ENCODE peak calls at places on chromosomes 12 and 14, in six cellular contexts. One of them, this sample, is unnamed.
A peak's percentile ranks its signal among the peaks of the same experiment; 100 is the strongest.

GRCh38 chr14:68368850-68369249 is 424.0 kb downstream of the ZFP36L1 start:
- DNase-seq in tibial nerve: no peak
- DNase-seq in immature natural killer cell: peak; percentile 11
- DNase-seq in mesothelial cell of epicardium: no peak
- DNase-seq in lung: no peak
- DNase-seq in Daoy: no peak
- DNase-seq in this sample: no peak

GRCh38 chr12:119870462-119870861 is 6.7 kb downstream of the CIT start:
- DNase-seq in lung: no peak
- DNase-seq in Daoy: no peak
- DNase-seq in immature natural killer cell: no peak
- DNase-seq in mesothelial cell of epicardium: no peak
- DNase-seq in tibial nerve: no peak
- DNase-seq in this sample: no peak

GRCh38 chr14:73173092-73173735 is 36.9 kb downstream of the PSEN1 start:
- DNase-seq in mesothelial cell of epicardium: no peak
- DNase-seq in immature natural killer cell: peak; percentile 16
- DNase-seq in lung: no peak
- DNase-seq in tibial nerve: no peak
- DNase-seq in Daoy: peak; percentile 36
- DNase-seq in this sample: peak; percentile 34

GRCh38 chr12:52681551-52682380 is 1.6 kb upstream of the KRT1 start:
- DNase-seq in mesothelial cell of epicardium: no peak
- DNase-seq in immature natural killer cell: peak; percentile 55
- DNase-seq in lung: no peak
- DNase-seq in tibial nerve: no peak
- DNase-seq in Daoy: no peak
- DNase-seq in this sample: no peak

GRCh38 chr12:20800160-20800559 is 10.3 kb upstream of the SLCO1B3 start:
- DNase-seq in tibial nerve: no peak
- DNase-seq in lung: no peak
- DNase-seq in immature natural killer cell: no peak
- DNase-seq in mesothelial cell of epicardium: no peak
- DNase-seq in Daoy: no peak
- DNase-seq in this sample: no peak

GRCh38 chr14:49962616-49963015 is 69.7 kb downstream of the ARF6 start:
- DNase-seq in mesothelial cell of epicardium: no peak
- DNase-seq in Daoy: no peak
- DNase-seq in lung: no peak
- DNase-seq in immature natural killer cell: no peak
- DNase-seq in tibial nerve: no peak
- DNase-seq in this sample: no peak

GRCh38 chr12:28457785-28458184 is 267.5 kb downstream of the CCDC91 start:
- DNase-seq in immature natural killer cell: no peak
- DNase-seq in lung: no peak
- DNase-seq in Daoy: no peak
- DNase-seq in mesothelial cell of epicardium: no peak
- DNase-seq in tibial nerve: no peak
- DNase-seq in this sample: no peak

GRCh38 chr14:29191092-29191491 is 424.5 kb downstream of the FOXG1 start:
- DNase-seq in Daoy: no peak
- DNase-seq in mesothelial cell of epicardium: no peak
- DNase-seq in tibial nerve: no peak
- DNase-seq in lung: no peak
- DNase-seq in immature natural killer cell: no peak
- DNase-seq in this sample: no peak

GRCh38 chr14:33347816-33348215 is 409.1 kb downstream of the NPAS3 start:
- DNase-seq in Daoy: no peak
- DNase-seq in lung: no peak
- DNase-seq in tibial nerve: no peak
- DNase-seq in mesothelial cell of epicardium: no peak
- DNase-seq in immature natural killer cell: no peak
- DNase-seq in this sample: no peak

GRCh38 chr14:59919582-59920377 is at the start of gene LRRC9:
- DNase-seq in lung: peak; percentile 53
- DNase-seq in mesothelial cell of epicardium: peak; percentile 66
- DNase-seq in Daoy: peak; percentile 43
- DNase-seq in immature natural killer cell: peak; percentile 6
- DNase-seq in tibial nerve: no peak
- DNase-seq in this sample: peak; percentile 12

GRCh38 chr12:117142094-117142493 is 42.9 kb upstream of the TESC start:
- DNase-seq in mesothelial cell of epicardium: no peak
- DNase-seq in Daoy: no peak
- DNase-seq in tibial nerve: no peak
- DNase-seq in immature natural killer cell: no peak
- DNase-seq in lung: no peak
- DNase-seq in this sample: no peak

GRCh38 chr12:77923882-77924281 is 93.2 kb downstream of the NAV3 start:
- DNase-seq in lung: no peak
- DNase-seq in immature natural killer cell: no peak
- DNase-seq in tibial nerve: no peak
- DNase-seq in Daoy: no peak
- DNase-seq in mesothelial cell of epicardium: no peak
- DNase-seq in this sample: peak; percentile 11

GRCh38 chr14:73753887-73754880 is 40.0 kb upstream of the PNMA1 start:
- DNase-seq in Daoy: no peak
- DNase-seq in tibial nerve: no peak
- DNase-seq in mesothelial cell of epicardium: no peak
- DNase-seq in lung: no peak
- DNase-seq in immature natural killer cell: no peak
- DNase-seq in this sample: peak; percentile 60

GRCh38 chr12:124496584-124496983 is 70.8 kb downstream of the NCOR2 start:
- DNase-seq in lung: no peak
- DNase-seq in mesothelial cell of epicardium: no peak
- DNase-seq in Daoy: no peak
- DNase-seq in tibial nerve: no peak
- DNase-seq in immature natural killer cell: no peak
- DNase-seq in this sample: peak; percentile 64

GRCh38 chr12:92971869-92972524 is 42.9 kb upstream of the EEA1 start:
- DNase-seq in tibial nerve: no peak
- DNase-seq in lung: no peak
- DNase-seq in mesothelial cell of epicardium: no peak
- DNase-seq in immature natural killer cell: no peak
- DNase-seq in Daoy: peak; percentile 57
- DNase-seq in this sample: peak; percentile 58

This sample was measured in AG20443.